ENCODE peak calls at places on chromosomes 12 and 14, in seven cellular contexts. E, T, P, A, C, B and K are unnamed samples.

GRCh38 chr12:76927170-76927784 is 48.5 kb upstream of the CSRP2 start:
- DNase-seq in E (peak; percentile 50), T (no peak), P (no peak), A (peak; percentile 43), C (no peak), B (no peak), K (no peak)

GRCh38 chr14:64095620-64096019 is 198.6 kb downstream of the ESR2 start:
- DNase-seq in E (no peak), T (no peak), P (no peak), A (no peak), C (no peak), B (no peak), K (no peak)

GRCh38 chr12:122012184-122012583 is 9.5 kb upstream of the BCL7A start:
- DNase-seq in E (no peak), T (no peak), P (no peak), A (no peak), C (no peak), B (no peak), K (no peak)

GRCh38 chr12:116941188-116941587 is 30.4 kb downstream of the FBXW8 start:
- DNase-seq in E (no peak), T (no peak), P (no peak), A (no peak), C (no peak), B (no peak), K (no peak)

GRCh38 chr12:55935742-55936151 is 4.8 kb downstream of the DGKA start:
- DNase-seq in E (no peak), T (peak; percentile 18), P (no peak), A (no peak), C (peak; percentile 54), B (peak; percentile 52), K (no peak)

GRCh38 chr12:6269986-6270385 is 40.5 kb upstream of the PLEKHG6 start:
- DNase-seq in E (no peak), T (no peak), P (no peak), A (no peak), C (no peak), B (peak; percentile 24), K (peak; percentile 20)

GRCh38 chr14:103198429-103199140 is 75.3 kb downstream of the TNFAIP2 start:
- DNase-seq in E (no peak), T (no peak), P (no peak), A (no peak), C (no peak), B (no peak), K (no peak)

GRCh38 chr14:51087024-51087423 is 7.9 kb downstream of the TRIM9 start:
- DNase-seq in E (peak; percentile 75), T (no peak), P (no peak), A (no peak), C (no peak), B (no peak), K (no peak)

GRCh38 chr14:102975662-102976061 is 53.2 kb downstream of the AMN start:
- DNase-seq in E (no peak), T (no peak), P (no peak), A (no peak), C (no peak), B (no peak), K (no peak)

GRCh38 chr12:6323995-6324711 is 13.7 kb downstream of the PLEKHG6 start:
- DNase-seq in E (no peak), T (no peak), P (no peak), A (no peak), C (no peak), B (no peak), K (no peak)

GRCh38 chr12:21607701-21608100 is 3.1 kb upstream of the GYS2 start:
- DNase-seq in E (no peak), T (peak; percentile 14), P (no peak), A (peak; percentile 14), C (no peak), B (no peak), K (no peak)

GRCh38 chr14:99853206-99853605 is 60.0 kb downstream of the EML1 start:
- DNase-seq in E (no peak), T (no peak), P (no peak), A (no peak), C (peak; percentile 18), B (no peak), K (no peak)

GRCh38 chr12:48586361-48586760 is 16.5 kb upstream of the LALBA start:
- DNase-seq in E (no peak), T (no peak), P (no peak), A (no peak), C (no peak), B (no peak), K (no peak)

GRCh38 chr12:13097526-13097925 is 5.9 kb downstream of the GSG1 start:
- DNase-seq in E (no peak), T (no peak), P (no peak), A (no peak), C (peak; percentile 48), B (no peak), K (no peak)

GRCh38 chr14:28245216-28245615 is 521.4 kb upstream of the FOXG1 start:
- DNase-seq in E (no peak), T (no peak), P (no peak), A (no peak), C (no peak), B (no peak), K (no peak)

GRCh38 chr12:106840217-106840616 is 65.7 kb downstream of the RIC8B start:
- DNase-seq in E (no peak), T (no peak), P (no peak), A (no peak), C (no peak), B (no peak), K (no peak)

GRCh38 chr12:83945871-83946270 is 966.7 kb downstream of the SLC6A15 start:
- DNase-seq in E (no peak), T (no peak), P (no peak), A (no peak), C (no peak), B (no peak), K (no peak)

GRCh38 chr14:34081126-34081575 is 130.3 kb upstream of the EGLN3 start:
- DNase-seq in E (no peak), T (no peak), P (no peak), A (no peak), C (peak; percentile 47), B (no peak), K (no peak)

GRCh38 chr14:53452005-53452678 is 299.0 kb upstream of the DDHD1 start:
- DNase-seq in E (peak; percentile 48), T (no peak), P (no peak), A (no peak), C (no peak), B (no peak), K (no peak)

GRCh38 chr12:110540048-110540447 is 37.9 kb downstream of the RAD9B start:
- DNase-seq in E (no peak), T (no peak), P (no peak), A (no peak), C (no peak), B (no peak), K (no peak)

GRCh38 chr12:38919191-38919590 is 13.8 kb upstream of the CPNE8 start:
- DNase-seq in E (no peak), T (no peak), P (no peak), A (no peak), C (no peak), B (no peak), K (no peak)

GRCh38 chr12:54277823-54278276 is 2.1 kb downstream of the CBX5 start:
- DNase-seq in E (no peak), T (no peak), P (no peak), A (no peak), C (no peak), B (no peak), K (no peak)

GRCh38 chr12:76312314-76312713 is 35.9 kb downstream of the BBS10 start:
- DNase-seq in E (no peak), T (no peak), P (no peak), A (no peak), C (no peak), B (no peak), K (no peak)

GRCh38 chr14:92441751-92442477 is 71.7 kb upstream of the RIN3 start:
- DNase-seq in E (no peak), T (no peak), P (no peak), A (no peak), C (no peak), B (no peak), K (no peak)

GRCh38 chr12:28242129-28242887 is 52.1 kb downstream of the CCDC91 start:
- DNase-seq in E (no peak), T (no peak), P (no peak), A (no peak), C (no peak), B (no peak), K (no peak)

DNA sequence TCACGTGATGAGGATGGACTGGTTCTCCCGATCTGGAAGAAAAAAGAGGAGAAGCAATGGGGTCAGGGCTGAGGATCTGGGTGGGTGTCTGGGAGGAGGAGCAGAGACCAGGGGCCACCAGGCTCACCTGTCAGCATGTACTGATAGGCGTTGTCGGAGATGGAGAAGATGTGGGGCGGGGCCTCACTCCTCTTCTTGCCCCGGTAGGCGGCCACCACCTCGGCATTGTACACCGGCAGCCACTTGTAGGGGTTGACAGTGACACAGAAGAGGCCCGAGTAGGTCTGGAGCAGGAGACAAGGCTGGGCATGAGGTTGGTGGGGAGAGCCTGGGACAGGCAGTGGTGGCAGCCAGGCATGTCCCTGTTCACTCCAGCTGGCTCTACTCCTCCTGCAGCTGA is 3.0 kb downstream of the MYH6 start:
- DNase-seq in E (no peak), T (no peak), P (no peak), A (no peak), C (no peak), B (no peak), K (no peak)
- H3K4me1 ChIP-seq in E (no peaks in the 10 kb centered on the region), T (no peaks in the 10 kb centered on the region), P (no peaks in the 10 kb centered on the region), A (no peaks in the 10 kb centered on the region), C (peaks cover 3% of the 10 kb centered on the region), B (no peaks in the 10 kb centered on the region), K (no peaks in the 10 kb centered on the region)

GRCh38 chr14:35285168-35285990 is 6.8 kb upstream of the PSMA6 start:
- DNase-seq in E (no peak), T (no peak), P (no peak), A (peak; percentile 81), C (no peak), B (no peak), K (no peak)
- H3K4me1 ChIP-seq in E (no peaks in the 10 kb centered on the region), T (peaks cover 17% of the 10 kb centered on the region), P (peaks cover 35% of the 10 kb centered on the region), A (peaks cover 81% of the 10 kb centered on the region), C (peaks cover 3% of the 10 kb centered on the region), B (no peaks in the 10 kb centered on the region), K (no peaks in the 10 kb centered on the region)

DNA sequence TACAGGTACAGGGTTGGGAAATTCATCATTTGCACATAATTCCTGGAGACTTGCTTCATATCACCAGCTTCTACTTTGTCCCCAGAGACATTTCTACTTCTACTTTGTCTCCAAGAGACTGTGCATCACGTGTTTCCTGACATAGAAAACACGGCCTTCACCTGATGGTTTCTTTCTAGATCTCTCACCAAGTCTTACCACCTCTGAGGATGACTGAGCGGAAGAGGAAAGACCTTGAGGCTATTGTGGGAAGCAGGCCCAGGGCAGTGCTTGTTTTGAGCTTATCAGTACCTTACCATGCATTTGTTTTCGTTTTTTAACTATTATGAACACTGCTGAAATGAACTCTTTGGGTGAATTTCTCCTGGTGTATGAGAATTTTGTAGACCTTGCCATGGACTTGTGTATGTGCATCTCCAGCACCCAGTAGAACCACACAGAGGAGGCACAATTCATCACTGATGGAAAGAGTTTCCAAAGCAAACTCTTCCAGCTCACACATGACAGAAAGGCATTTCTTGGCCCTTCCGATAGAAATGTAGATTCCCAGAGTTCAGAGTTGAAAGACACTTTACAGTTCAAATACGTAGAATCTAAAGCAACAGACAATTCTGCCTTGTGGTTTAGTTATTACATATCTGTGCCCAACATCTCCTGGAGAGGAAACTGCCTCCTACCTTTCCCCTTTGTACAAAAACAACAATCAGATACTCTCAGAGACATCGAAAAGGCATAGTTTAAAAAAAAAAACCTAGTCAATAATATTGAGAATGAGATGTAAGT is 434.7 kb downstream of the FUT8 start:
- DNase-seq in E (peak; percentile 23), T (peak; percentile 91), P (peak; percentile 64), A (peak; percentile 47), C (no peak), B (no peak), K (peak; percentile 28)
- H3K4me1 ChIP-seq in E (no peaks in the 10 kb centered on the region), T (peaks cover 85% of the 10 kb centered on the region), P (peaks cover 91% of the 10 kb centered on the region), A (peaks cover 10% of the 10 kb centered on the region), C (no peaks in the 10 kb centered on the region), B (no peaks in the 10 kb centered on the region), K (no peaks in the 10 kb centered on the region)

GRCh38 chr12:52249511-52250047 is 16.5 kb downstream of the KRT7 start:
- DNase-seq in E (no peak), T (no peak), P (no peak), A (no peak), C (no peak), B (no peak), K (peak; percentile 33)
- H3K4me1 ChIP-seq in E (peaks cover 6% of the 10 kb centered on the region), T (no peaks in the 10 kb centered on the region), P (no peaks in the 10 kb centered on the region), A (no peaks in the 10 kb centered on the region), C (no peaks in the 10 kb centered on the region), B (no peaks in the 10 kb centered on the region), K (peaks cover 49% of the 10 kb centered on the region)